ENCODE peak calls at places on chromosomes 1 and 21, in seven cellular contexts. One of them, this sample, is unnamed.
A peak's percentile ranks its signal among the peaks of the same experiment; 100 is the strongest.

GRCh38 chr21:34958040-34958439 is 91.1 kb downstream of the RUNX1 start:
- DNase-seq in activated T-cell treated with anti-CD3 and anti-CD28 coated beads for 4 hours: no peak
- DNase-seq in CD4-positive, CD25-positive, alpha-beta regulatory T cell: no peak
- DNase-seq in stimulated activated CD8-positive, alpha-beta memory T cell treated with anti-CD3 and anti-CD28 coated beads, Interleukin-7, amount 100 ng/mL, for 24 hours: no peak
- DNase-seq in NCI-H1930: no peak
- DNase-seq in transverse colon: no peak
- DNase-seq in cardiac septum: no peak
- DNase-seq in this sample: no peak

GRCh38 chr1:162206749-162207635 is 137.5 kb downstream of the NOS1AP start:
- DNase-seq in NCI-H1930: peak; percentile 97
- DNase-seq in stimulated activated CD8-positive, alpha-beta memory T cell treated with anti-CD3 and anti-CD28 coated beads, Interleukin-7, amount 100 ng/mL, for 24 hours: no peak
- DNase-seq in CD4-positive, CD25-positive, alpha-beta regulatory T cell: no peak
- DNase-seq in activated T-cell treated with anti-CD3 and anti-CD28 coated beads for 4 hours: no peak
- DNase-seq in transverse colon: peak; percentile 62
- DNase-seq in cardiac septum: no peak
- DNase-seq in this sample: peak; percentile 82

GRCh38 chr1:76203132-76203531 is 128.6 kb downstream of the ST6GALNAC3 start:
- DNase-seq in transverse colon: no peak
- DNase-seq in cardiac septum: no peak
- DNase-seq in CD4-positive, CD25-positive, alpha-beta regulatory T cell: no peak
- DNase-seq in NCI-H1930: no peak
- DNase-seq in stimulated activated CD8-positive, alpha-beta memory T cell treated with anti-CD3 and anti-CD28 coated beads, Interleukin-7, amount 100 ng/mL, for 24 hours: no peak
- DNase-seq in activated T-cell treated with anti-CD3 and anti-CD28 coated beads for 4 hours: no peak
- DNase-seq in this sample: no peak

GRCh38 chr1:197156692-197157091 is 10.2 kb upstream of the ASPM start:
- DNase-seq in stimulated activated CD8-positive, alpha-beta memory T cell treated with anti-CD3 and anti-CD28 coated beads, Interleukin-7, amount 100 ng/mL, for 24 hours: no peak
- DNase-seq in NCI-H1930: no peak
- DNase-seq in cardiac septum: no peak
- DNase-seq in activated T-cell treated with anti-CD3 and anti-CD28 coated beads for 4 hours: no peak
- DNase-seq in CD4-positive, CD25-positive, alpha-beta regulatory T cell: no peak
- DNase-seq in transverse colon: no peak
- DNase-seq in this sample: no peak

GRCh38 chr1:97820470-97821188 is 100.2 kb downstream of the DPYD start:
- DNase-seq in activated T-cell treated with anti-CD3 and anti-CD28 coated beads for 4 hours: no peak
- DNase-seq in transverse colon: no peak
- DNase-seq in stimulated activated CD8-positive, alpha-beta memory T cell treated with anti-CD3 and anti-CD28 coated beads, Interleukin-7, amount 100 ng/mL, for 24 hours: no peak
- DNase-seq in cardiac septum: no peak
- DNase-seq in CD4-positive, CD25-positive, alpha-beta regulatory T cell: peak; percentile 41
- DNase-seq in NCI-H1930: no peak
- DNase-seq in this sample: peak; percentile 23

GRCh38 chr1:101732221-101732620 is 264.5 kb downstream of the OLFM3 start:
- DNase-seq in activated T-cell treated with anti-CD3 and anti-CD28 coated beads for 4 hours: no peak
- DNase-seq in NCI-H1930: no peak
- DNase-seq in cardiac septum: no peak
- DNase-seq in stimulated activated CD8-positive, alpha-beta memory T cell treated with anti-CD3 and anti-CD28 coated beads, Interleukin-7, amount 100 ng/mL, for 24 hours: no peak
- DNase-seq in CD4-positive, CD25-positive, alpha-beta regulatory T cell: no peak
- DNase-seq in transverse colon: peak; percentile 28
- DNase-seq in this sample: no peak

GRCh38 chr1:32893198-32894018 is 7.1 kb downstream of the HPCA start:
- DNase-seq in transverse colon: peak; percentile 83
- DNase-seq in NCI-H1930: peak; percentile 67
- DNase-seq in activated T-cell treated with anti-CD3 and anti-CD28 coated beads for 4 hours: peak; percentile 8
- DNase-seq in stimulated activated CD8-positive, alpha-beta memory T cell treated with anti-CD3 and anti-CD28 coated beads, Interleukin-7, amount 100 ng/mL, for 24 hours: no peak
- DNase-seq in CD4-positive, CD25-positive, alpha-beta regulatory T cell: no peak
- DNase-seq in cardiac septum: peak; percentile 74
- DNase-seq in this sample: no peak

GRCh38 chr1:112849425-112849966 is 106.5 kb downstream of the SLC16A1 start:
- DNase-seq in activated T-cell treated with anti-CD3 and anti-CD28 coated beads for 4 hours: no peak
- DNase-seq in stimulated activated CD8-positive, alpha-beta memory T cell treated with anti-CD3 and anti-CD28 coated beads, Interleukin-7, amount 100 ng/mL, for 24 hours: no peak
- DNase-seq in NCI-H1930: peak; percentile 59
- DNase-seq in CD4-positive, CD25-positive, alpha-beta regulatory T cell: no peak
- DNase-seq in cardiac septum: no peak
- DNase-seq in transverse colon: peak; percentile 31
- DNase-seq in this sample: no peak

GRCh38 chr1:92969517-92969916 is 8.3 kb upstream of the DIPK1A start:
- DNase-seq in NCI-H1930: no peak
- DNase-seq in CD4-positive, CD25-positive, alpha-beta regulatory T cell: no peak
- DNase-seq in transverse colon: no peak
- DNase-seq in stimulated activated CD8-positive, alpha-beta memory T cell treated with anti-CD3 and anti-CD28 coated beads, Interleukin-7, amount 100 ng/mL, for 24 hours: no peak
- DNase-seq in cardiac septum: no peak
- DNase-seq in activated T-cell treated with anti-CD3 and anti-CD28 coated beads for 4 hours: no peak
- DNase-seq in this sample: no peak

GRCh38 chr1:226176870-226177269 is 9.7 kb downstream of the ACBD3 start:
- DNase-seq in cardiac septum: no peak
- DNase-seq in CD4-positive, CD25-positive, alpha-beta regulatory T cell: no peak
- DNase-seq in transverse colon: no peak
- DNase-seq in NCI-H1930: no peak
- DNase-seq in stimulated activated CD8-positive, alpha-beta memory T cell treated with anti-CD3 and anti-CD28 coated beads, Interleukin-7, amount 100 ng/mL, for 24 hours: no peak
- DNase-seq in activated T-cell treated with anti-CD3 and anti-CD28 coated beads for 4 hours: no peak
- DNase-seq in this sample: no peak

GRCh38 chr1:165395522-165396300 is 39.2 kb upstream of the LMX1A start:
- DNase-seq in NCI-H1930: no peak
- DNase-seq in cardiac septum: no peak
- DNase-seq in activated T-cell treated with anti-CD3 and anti-CD28 coated beads for 4 hours: no peak
- DNase-seq in stimulated activated CD8-positive, alpha-beta memory T cell treated with anti-CD3 and anti-CD28 coated beads, Interleukin-7, amount 100 ng/mL, for 24 hours: no peak
- DNase-seq in CD4-positive, CD25-positive, alpha-beta regulatory T cell: no peak
- DNase-seq in transverse colon: no peak
- DNase-seq in this sample: peak; percentile 17

GRCh38 chr21:39612233-39613028 is at the start of gene B3GALT5:
- DNase-seq in stimulated activated CD8-positive, alpha-beta memory T cell treated with anti-CD3 and anti-CD28 coated beads, Interleukin-7, amount 100 ng/mL, for 24 hours: no peak
- DNase-seq in cardiac septum: no peak
- DNase-seq in transverse colon: peak; percentile 26
- DNase-seq in activated T-cell treated with anti-CD3 and anti-CD28 coated beads for 4 hours: no peak
- DNase-seq in NCI-H1930: peak; percentile 15
- DNase-seq in CD4-positive, CD25-positive, alpha-beta regulatory T cell: no peak
- DNase-seq in this sample: no peak

GRCh38 chr1:223519116-223519515 is 125.9 kb downstream of the CCDC185 start:
- DNase-seq in NCI-H1930: no peak
- DNase-seq in stimulated activated CD8-positive, alpha-beta memory T cell treated with anti-CD3 and anti-CD28 coated beads, Interleukin-7, amount 100 ng/mL, for 24 hours: no peak
- DNase-seq in CD4-positive, CD25-positive, alpha-beta regulatory T cell: no peak
- DNase-seq in activated T-cell treated with anti-CD3 and anti-CD28 coated beads for 4 hours: no peak
- DNase-seq in transverse colon: no peak
- DNase-seq in cardiac septum: no peak
- DNase-seq in this sample: no peak

GRCh38 chr1:168392958-168393357 is 112.3 kb downstream of the TBX19 start:
- DNase-seq in CD4-positive, CD25-positive, alpha-beta regulatory T cell: no peak
- DNase-seq in transverse colon: no peak
- DNase-seq in cardiac septum: no peak
- DNase-seq in stimulated activated CD8-positive, alpha-beta memory T cell treated with anti-CD3 and anti-CD28 coated beads, Interleukin-7, amount 100 ng/mL, for 24 hours: no peak
- DNase-seq in NCI-H1930: no peak
- DNase-seq in activated T-cell treated with anti-CD3 and anti-CD28 coated beads for 4 hours: no peak
- DNase-seq in this sample: no peak

GRCh38 chr1:36115200-36115669 is 9.8 kb downstream of the COL8A2 start:
- DNase-seq in activated T-cell treated with anti-CD3 and anti-CD28 coated beads for 4 hours: no peak
- DNase-seq in cardiac septum: no peak
- DNase-seq in NCI-H1930: no peak
- DNase-seq in transverse colon: no peak
- DNase-seq in stimulated activated CD8-positive, alpha-beta memory T cell treated with anti-CD3 and anti-CD28 coated beads, Interleukin-7, amount 100 ng/mL, for 24 hours: no peak
- DNase-seq in CD4-positive, CD25-positive, alpha-beta regulatory T cell: no peak
- DNase-seq in this sample: peak; percentile 52

GRCh38 chr1:108685524-108685923 is 6.6 kb upstream of the PRPF38B start:
- DNase-seq in NCI-H1930: no peak
- DNase-seq in cardiac septum: no peak
- DNase-seq in CD4-positive, CD25-positive, alpha-beta regulatory T cell: no peak
- DNase-seq in stimulated activated CD8-positive, alpha-beta memory T cell treated with anti-CD3 and anti-CD28 coated beads, Interleukin-7, amount 100 ng/mL, for 24 hours: no peak
- DNase-seq in activated T-cell treated with anti-CD3 and anti-CD28 coated beads for 4 hours: no peak
- DNase-seq in transverse colon: no peak
- DNase-seq in this sample: no peak

GRCh38 chr21:34690793-34691175 is 22.0 kb downstream of the CLIC6 start:
- DNase-seq in stimulated activated CD8-positive, alpha-beta memory T cell treated with anti-CD3 and anti-CD28 coated beads, Interleukin-7, amount 100 ng/mL, for 24 hours: no peak
- DNase-seq in NCI-H1930: no peak
- DNase-seq in activated T-cell treated with anti-CD3 and anti-CD28 coated beads for 4 hours: no peak
- DNase-seq in cardiac septum: no peak
- DNase-seq in CD4-positive, CD25-positive, alpha-beta regulatory T cell: no peak
- DNase-seq in transverse colon: no peak
- DNase-seq in this sample: no peak

This sample was measured in mammary epithelial cell.